ENCODE peak calls at places on chromosome 16, in six cellular contexts. Y is Peyer's patch, E is endothelial cell of umbilical vein, C is uterus, Z is tibial nerve, H is GM12891. I is an unnamed sample.

GRCh38 chr16:81497690-81498089 is 53.1 kb downstream of the CMIP start:
- DNase-seq in E (no peak), H (no peak), Z (no peak), Y (no peak), C (no peak), I (peak)

GRCh38 chr16:53509906-53510703 is 7.1 kb upstream of the AKTIP start:
- DNase-seq in H (no peak), Z (peak), Y (peak), E (peak), C (peak), I (peak)

GRCh38 chr16:28845173-28846079 is 722 bp downstream of the TUFM start:
- DNase-seq in H (no peak), Z (no peak), C (no peak), Y (peak), E (peak), I (peak)

GRCh38 chr16:54201200-54201599 is 85.4 kb downstream of the IRX3 start:
- DNase-seq in Y (no peak), H (no peak), E (no peak), Z (no peak), C (no peak), I (no peak)

GRCh38 chr16:83940630-83941378 is 12.2 kb upstream of the OSGIN1 start:
- DNase-seq in H (no peak), Y (no peak), Z (no peak), E (no peak), C (no peak), I (no peak)

GRCh38 chr16:578870-579405 is 9.2 kb downstream of the PIGQ start:
- DNase-seq in E (peak), Y (peak), Z (peak), H (peak), C (peak), I (peak)

GRCh38 chr16:86232496-86232895 is 277.8 kb upstream of the FOXF1 start:
- DNase-seq in Y (no peak), Z (no peak), E (no peak), C (no peak), H (no peak), I (no peak)

GRCh38 chr16:30567160-30567990 is 4.1 kb downstream of the ZNF688 start:
- DNase-seq in Z (no peak), E (no peak), C (no peak), Y (no peak), H (no peak), I (no peak)

GRCh38 chr16:1074379-1074649 is 1.8 kb downstream of the SSTR5 start:
- DNase-seq in Z (no peak), Y (no peak), C (no peak), E (no peak), H (no peak), I (no peak)

GRCh38 chr16:8893976-8894690 is 12.0 kb downstream of the LITAFD start:
- DNase-seq in E (no peak), Y (no peak), C (no peak), H (no peak), Z (no peak), I (no peak)
- TF ChIP-seq POLR2A in E (no peak), Y (no peak), C (no peak), H (no peak), Z (no peak), I (no peak)

DNA sequence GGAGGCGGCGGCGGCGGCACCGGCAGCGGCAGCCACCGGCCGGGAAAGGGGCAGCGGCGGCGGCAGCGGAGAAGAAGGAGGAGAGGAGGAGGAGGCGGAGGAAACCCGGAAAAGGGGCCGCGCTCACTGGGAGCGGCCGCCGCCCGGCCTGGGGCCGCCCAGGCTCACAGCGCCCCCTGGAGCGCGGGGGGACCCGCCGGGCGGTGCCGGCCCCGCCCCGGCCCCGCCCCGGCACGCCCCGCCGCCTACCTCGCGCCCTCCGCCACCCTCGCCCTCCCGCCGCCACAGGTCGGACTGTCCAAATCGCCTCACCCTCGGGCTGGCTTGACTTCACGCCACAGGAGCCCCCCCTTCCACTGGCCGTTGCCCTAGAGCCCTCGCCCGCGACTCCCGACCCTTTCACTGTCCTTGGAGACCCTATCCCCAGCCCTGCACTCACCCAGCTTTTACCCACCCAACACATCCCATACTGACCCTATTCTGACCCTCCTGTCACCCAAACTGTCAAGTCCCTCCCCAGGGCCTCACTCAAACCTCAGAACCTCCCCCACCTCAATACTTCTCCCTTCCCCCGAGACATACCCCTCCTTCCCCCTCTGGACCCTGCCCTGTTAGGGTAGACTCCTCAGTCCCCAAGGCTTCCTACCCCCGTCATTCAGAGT is at the start of gene CSNK2A2:
- DNase-seq in Z (peak), Y (peak), C (peak), E (no peak), H (peak), I (peak)
- TF ChIP-seq POLR2A in Z (no peak), Y (no peak), C (no peak), E (no peak), H (no peak), I (no peak)

GRCh38 chr16:70526403-70526802 is 2.8 kb downstream of the SF3B3 start:
- DNase-seq in E (no peak), Z (no peak), Y (no peak), C (no peak), H (no peak), I (no peak)

GRCh38 chr16:70522216-70523000 is 946 bp downstream of the COG4 start:
- DNase-seq in C (no peak), E (no peak), H (no peak), Z (no peak), Y (no peak), I (peak)

GRCh38 chr16:70520612-70521297 is 2.6 kb downstream of the COG4 start:
- DNase-seq in E (no peak), Y (no peak), H (peak), C (no peak), Z (no peak), I (peak)

GRCh38 chr16:70523621-70524405 is at the start of gene SF3B3:
- DNase-seq in Y (peak), C (peak), H (peak), Z (peak), E (peak), I (peak)

DNA sequence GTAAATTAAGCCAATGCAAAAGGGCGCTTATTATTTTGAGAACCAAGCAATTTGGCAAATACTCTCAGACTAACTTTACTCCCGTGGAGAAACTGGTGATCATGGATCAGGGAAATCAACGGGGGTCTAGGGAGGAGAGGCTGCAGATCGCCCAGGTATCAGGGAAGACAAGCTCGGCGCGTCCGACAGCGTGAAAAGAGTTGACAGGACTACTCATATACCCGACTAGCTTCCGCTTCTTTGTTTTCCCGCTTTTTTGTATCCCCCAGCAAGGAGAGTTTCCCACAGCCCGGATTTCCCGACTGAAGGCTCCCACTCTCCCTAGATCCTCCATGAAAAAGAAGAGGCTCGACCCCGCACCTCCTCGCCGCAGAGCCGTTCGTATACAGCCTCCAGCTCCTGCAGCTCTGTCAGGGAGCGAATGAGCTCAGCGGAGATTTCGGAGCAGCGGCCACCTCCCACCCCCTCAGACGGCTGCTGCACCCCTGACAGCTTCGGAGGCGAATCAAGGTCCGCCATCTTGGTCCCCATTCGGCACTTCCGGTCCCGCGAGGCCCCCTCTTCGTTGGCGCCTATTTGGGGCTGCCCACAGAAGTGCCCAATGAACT is at the start of gene COG4:
- DNase-seq in H (peak), Y (peak), C (peak), Z (peak), E (no peak), I (peak)
- TF ChIP-seq POLR2A in H (peak), Y (peak), C (no peak), Z (no peak), E (peak), I (peak)

DNA sequence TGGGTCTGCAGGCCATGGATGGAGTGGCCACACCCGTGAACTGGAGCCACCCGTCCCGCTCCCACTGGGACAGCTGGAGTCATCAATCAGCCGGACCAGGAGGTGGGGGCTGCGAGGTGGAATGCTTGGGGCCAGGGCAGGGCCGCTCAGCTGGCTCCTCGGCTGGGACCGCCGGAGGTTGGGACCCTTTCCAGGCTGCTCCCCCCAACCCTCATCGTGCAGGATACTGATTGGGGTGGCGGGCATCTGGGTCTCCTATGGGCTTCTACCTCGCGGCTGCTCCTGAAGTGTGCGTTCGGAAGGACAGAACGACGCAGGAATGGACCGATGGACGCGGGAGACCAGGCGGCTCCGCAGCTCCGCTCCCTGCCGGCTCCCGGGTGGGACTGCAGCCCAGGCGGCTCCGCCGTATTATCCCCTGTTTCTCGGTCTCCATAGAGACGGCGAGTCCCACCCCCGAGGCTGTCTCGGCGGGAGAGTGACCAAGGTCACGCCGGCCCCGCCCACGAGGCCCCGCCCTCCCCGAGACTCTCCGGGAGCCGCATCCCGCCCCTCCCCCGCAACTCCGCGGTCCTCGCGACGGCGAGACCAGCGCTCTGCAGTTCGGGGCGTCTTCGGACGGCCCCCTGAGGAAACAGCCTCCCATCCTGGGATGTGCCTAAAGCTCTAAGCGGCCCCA is at the start of gene TPPP3:
- DNase-seq in Y (peak), Z (peak), C (peak), H (no peak), E (peak), I (peak)
- TF ChIP-seq POLR2A in Y (no peak), Z (no peak), C (peak), H (no peak), E (no peak), I (no peak)

GRCh38 chr16:2513405-2514332 is at the start of gene ATP6V0C:
- DNase-seq in Y (peak), H (peak), C (peak), Z (peak), E (peak), I (peak)
- TF ChIP-seq POLR2A in Y (peak), H (peak), C (peak), Z (peak), E (peak), I (peak)

DNA sequence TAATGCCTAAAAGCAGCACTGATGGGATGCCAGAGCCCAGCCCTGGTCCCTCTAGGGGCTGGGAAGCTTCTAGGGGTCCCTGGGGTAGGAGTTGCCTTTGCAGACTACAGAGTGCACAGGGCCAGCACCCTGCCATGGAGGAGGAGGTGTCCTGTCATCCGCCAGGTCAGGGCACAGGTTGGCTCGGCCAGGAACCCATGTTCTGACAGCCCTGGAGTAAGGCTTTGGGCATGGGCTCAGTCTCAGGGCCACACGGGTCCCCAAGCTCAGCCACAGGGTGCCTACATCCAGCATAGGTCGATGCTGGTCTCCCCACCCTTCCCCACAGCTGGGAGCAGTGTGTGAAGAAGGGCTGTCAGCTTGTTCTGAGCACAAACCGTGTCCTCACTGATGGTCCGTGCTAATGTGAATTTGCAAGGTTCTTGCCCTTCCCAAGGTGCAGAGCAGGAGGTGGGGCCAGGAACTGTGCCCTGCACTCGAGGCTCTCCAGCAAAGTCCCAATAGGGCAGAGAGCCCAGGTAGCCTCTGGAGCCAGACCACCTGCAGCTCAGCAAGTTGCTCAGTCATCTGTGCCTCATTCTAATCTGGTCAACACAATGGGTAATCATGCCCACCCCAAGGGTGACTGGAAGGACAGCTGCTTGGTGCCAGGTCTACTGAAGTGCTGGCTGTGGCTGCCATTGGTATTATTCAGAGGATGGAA is 72.8 kb downstream of the AMFR start:
- DNase-seq in Z (no peak), E (no peak), H (no peak), Y (no peak), C (no peak), I (no peak)
- TF ChIP-seq POLR2A in Z (no peak), E (no peak), H (no peak), Y (no peak), C (no peak), I (no peak)